ENCODE peak calls at places on chromosomes 4 and X, in four cellular contexts. One of them, this sample, is unnamed.

GRCh38 chr4:67680568-67681222 is 20.3 kb downstream of the UBA6 start:
- DNase-seq in K562: no peak
- DNase-seq in GM12878: no peak
- DNase-seq in SK-N-SH: no peak
- DNase-seq in this sample: no peak

GRCh38 chr4:130808492-130808891 is 1712.5 kb downstream of the C4orf33 start:
- DNase-seq in K562: no peak
- DNase-seq in GM12878: no peak
- DNase-seq in SK-N-SH: peak
- DNase-seq in this sample: no peak

GRCh38 chr4:189002475-189002874 is 863.2 kb downstream of the TRIML1 start:
- DNase-seq in K562: no peak
- DNase-seq in GM12878: no peak
- DNase-seq in SK-N-SH: no peak
- DNase-seq in this sample: no peak

GRCh38 chr4:38574559-38575333 is 89.3 kb upstream of the KLF3 start:
- DNase-seq in K562: no peak
- DNase-seq in GM12878: no peak
- DNase-seq in SK-N-SH: no peak
- DNase-seq in this sample: no peak

GRCh38 chr4:27360651-27361347 is 500.2 kb downstream of the STIM2 start:
- DNase-seq in K562: no peak
- DNase-seq in GM12878: no peak
- DNase-seq in SK-N-SH: no peak
- DNase-seq in this sample: no peak

GRCh38 chr4:76074995-76075600 is 589 bp downstream of the ART3 start:
- DNase-seq in K562: no peak
- DNase-seq in GM12878: no peak
- DNase-seq in SK-N-SH: no peak
- DNase-seq in this sample: no peak

GRCh38 chr4:127632420-127633403 is at the start of gene INTU:
- DNase-seq in K562: peak
- DNase-seq in GM12878: no peak
- DNase-seq in SK-N-SH: peak
- DNase-seq in this sample: peak

GRCh38 chrX:64205441-64205734 is at the start of gene AMER1:
- DNase-seq in K562: no peak
- DNase-seq in GM12878: no peak
- DNase-seq in SK-N-SH: no peak
- DNase-seq in this sample: no peak

GRCh38 chr4:109826719-109827118 is 1.1 kb upstream of the RRH start:
- DNase-seq in K562: peak
- DNase-seq in GM12878: no peak
- DNase-seq in SK-N-SH: peak
- DNase-seq in this sample: no peak

GRCh38 chr4:85842540-85842939 is 367.6 kb downstream of the ARHGAP24 start:
- DNase-seq in K562: no peak
- DNase-seq in GM12878: no peak
- DNase-seq in SK-N-SH: no peak
- DNase-seq in this sample: no peak

GRCh38 chrX:20271186-20271585 is 4.5 kb upstream of the RPS6KA3 start:
- DNase-seq in K562: no peak
- DNase-seq in GM12878: no peak
- DNase-seq in SK-N-SH: no peak
- DNase-seq in this sample: no peak

GRCh38 chrX:152202886-152203285 is 64.5 kb upstream of the MAGEA10 start:
- DNase-seq in K562: no peak
- DNase-seq in GM12878: no peak
- DNase-seq in SK-N-SH: no peak
- DNase-seq in this sample: peak

GRCh38 chr4:73734405-73735070 is 5.8 kb upstream of the CXCL8 start:
- DNase-seq in K562: no peak
- DNase-seq in GM12878: no peak
- DNase-seq in SK-N-SH: no peak
- DNase-seq in this sample: no peak

GRCh38 chr4:5037553-5038551 is 13.4 kb upstream of the STK32B start:
- DNase-seq in K562: peak
- DNase-seq in GM12878: no peak
- DNase-seq in SK-N-SH: no peak
- DNase-seq in this sample: no peak

GRCh38 chr4:138828926-138829325 is 186.7 kb upstream of the NOCT start:
- DNase-seq in K562: no peak
- DNase-seq in GM12878: no peak
- DNase-seq in SK-N-SH: no peak
- DNase-seq in this sample: no peak

GRCh38 chr4:94349193-94349592 is 6.6 kb upstream of the HPGDS start:
- DNase-seq in K562: no peak
- DNase-seq in GM12878: no peak
- DNase-seq in SK-N-SH: no peak
- DNase-seq in this sample: no peak

GRCh38 chrX:41335590-41336331 is 1.8 kb downstream of the DDX3X start:
- DNase-seq in K562: no peak
- DNase-seq in GM12878: no peak
- DNase-seq in SK-N-SH: no peak
- DNase-seq in this sample: no peak

GRCh38 chr4:159097785-159098184 is 5.1 kb upstream of the RAPGEF2 start:
- DNase-seq in K562: no peak
- DNase-seq in GM12878: no peak
- DNase-seq in SK-N-SH: no peak
- DNase-seq in this sample: no peak

GRCh38 chr4:180832086-180832485 is 1411.1 kb upstream of the TENM3 start:
- DNase-seq in K562: no peak
- DNase-seq in GM12878: no peak
- DNase-seq in SK-N-SH: no peak
- DNase-seq in this sample: no peak

GRCh38 chr4:8394125-8394524 is 46.4 kb downstream of the ACOX3 start:
- DNase-seq in K562: no peak
- DNase-seq in GM12878: no peak
- DNase-seq in SK-N-SH: no peak
- DNase-seq in this sample: no peak

GRCh38 chr4:1367230-1367935 is 20.4 kb downstream of the UVSSA start:
- DNase-seq in K562: no peak
- DNase-seq in GM12878: no peak
- DNase-seq in SK-N-SH: no peak
- DNase-seq in this sample: no peak

GRCh38 chr4:159374749-159375535 is 272.1 kb downstream of the RAPGEF2 start:
- DNase-seq in K562: no peak
- DNase-seq in GM12878: no peak
- DNase-seq in SK-N-SH: no peak
- DNase-seq in this sample: no peak

GRCh38 chrX:134671207-134671750 is 13.0 kb upstream of the PLAC1 start:
- DNase-seq in K562: no peak
- DNase-seq in GM12878: no peak
- DNase-seq in SK-N-SH: no peak
- DNase-seq in this sample: no peak

GRCh38 chrX:50769389-50770063 is 44.5 kb downstream of the SHROOM4 start:
- DNase-seq in K562: no peak
- DNase-seq in GM12878: no peak
- DNase-seq in SK-N-SH: no peak
- DNase-seq in this sample: no peak

GRCh38 chr4:54099287-54099958 is 540 bp upstream of the GSX2 start:
- DNase-seq in K562: no peak
- DNase-seq in GM12878: no peak
- DNase-seq in SK-N-SH: no peak
- DNase-seq in this sample: peak
- TF ChIP-seq USF1 in K562: no peak
- TF ChIP-seq USF1 in GM12878: no peak
- TF ChIP-seq USF1 in SK-N-SH: no peak
- TF ChIP-seq USF1 in this sample: no peak

GRCh38 chrX:28946846-28947245 is 359.6 kb downstream of the IL1RAPL1 start:
- DNase-seq in K562: no peak
- DNase-seq in GM12878: no peak
- DNase-seq in SK-N-SH: no peak
- DNase-seq in this sample: no peak
- TF ChIP-seq USF1 in K562: no peak
- TF ChIP-seq USF1 in GM12878: no peak
- TF ChIP-seq USF1 in SK-N-SH: no peak
- TF ChIP-seq USF1 in this sample: no peak

GRCh38 chrX:67717571-67717970 is 173.8 kb downstream of the AR start:
- DNase-seq in K562: no peak
- DNase-seq in GM12878: no peak
- DNase-seq in SK-N-SH: no peak
- DNase-seq in this sample: no peak

GRCh38 chrX:67721321-67721720 is 177.5 kb downstream of the AR start:
- DNase-seq in K562: no peak
- DNase-seq in GM12878: no peak
- DNase-seq in SK-N-SH: no peak
- DNase-seq in this sample: no peak

GRCh38 chrX:67718926-67719325 is 175.1 kb downstream of the AR start:
- DNase-seq in K562: no peak
- DNase-seq in GM12878: no peak
- DNase-seq in SK-N-SH: no peak
- DNase-seq in this sample: no peak

GRCh38 chrX:67723580-67724351 is 179.9 kb downstream of the AR start:
- DNase-seq in K562: no peak
- DNase-seq in GM12878: no peak
- DNase-seq in SK-N-SH: no peak
- DNase-seq in this sample: no peak

DNA sequence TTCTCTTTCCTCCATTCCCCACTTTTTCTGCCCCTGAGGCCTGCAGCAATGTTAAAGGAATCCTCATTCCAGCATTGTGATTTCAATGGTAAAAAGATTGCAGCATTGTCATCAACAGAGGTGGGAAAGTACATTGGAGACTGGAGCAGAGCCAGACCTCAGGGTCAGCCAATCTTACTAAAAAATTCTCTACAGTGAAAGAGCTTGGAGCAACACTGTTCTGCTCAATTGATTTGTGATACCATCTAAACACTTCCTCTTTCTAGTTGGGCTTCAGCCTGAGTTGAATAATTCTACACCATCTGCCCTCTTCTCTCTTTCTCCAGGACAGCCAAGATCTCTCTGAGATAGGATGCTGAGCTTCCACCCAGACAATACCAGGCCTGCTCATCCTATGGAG is 176.5 kb downstream of the AR start:
- DNase-seq in K562: no peak
- DNase-seq in GM12878: no peak
- DNase-seq in SK-N-SH: no peak
- DNase-seq in this sample: no peak
- TF ChIP-seq USF1 in K562: no peak
- TF ChIP-seq USF1 in GM12878: no peak
- TF ChIP-seq USF1 in SK-N-SH: no peak
- TF ChIP-seq USF1 in this sample: no peak

GRCh38 chrX:39883664-39884063 is 214.1 kb downstream of the BCOR start:
- DNase-seq in K562: no peak
- DNase-seq in GM12878: no peak
- DNase-seq in SK-N-SH: no peak
- DNase-seq in this sample: no peak
- TF ChIP-seq USF1 in K562: no peak
- TF ChIP-seq USF1 in GM12878: no peak
- TF ChIP-seq USF1 in SK-N-SH: no peak
- TF ChIP-seq USF1 in this sample: no peak

DNA sequence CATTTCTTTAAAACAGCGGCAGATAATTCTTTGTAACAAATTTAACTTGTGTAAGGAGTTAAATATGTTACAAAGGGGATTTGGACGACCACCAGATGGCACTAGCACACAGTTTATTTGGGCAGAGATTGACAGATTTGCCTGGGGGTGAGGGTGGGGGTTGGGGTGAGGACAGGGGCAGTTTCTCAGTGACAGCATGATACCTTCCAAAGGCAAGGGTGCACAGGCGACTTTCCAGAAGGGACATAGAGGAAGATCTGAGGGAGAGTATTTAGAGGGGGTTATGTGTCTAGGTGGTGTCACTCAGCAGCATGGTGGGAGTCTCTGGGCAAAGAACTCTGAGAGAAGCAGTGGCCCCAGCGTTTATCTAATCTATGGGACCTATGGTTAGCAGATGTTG is 9.6 kb upstream of the TMA16 start:
- DNase-seq in K562: peak
- DNase-seq in GM12878: no peak
- DNase-seq in SK-N-SH: peak
- DNase-seq in this sample: peak
- TF ChIP-seq USF1 in K562: no peak
- TF ChIP-seq USF1 in GM12878: no peak
- TF ChIP-seq USF1 in SK-N-SH: no peak
- TF ChIP-seq USF1 in this sample: no peak

GRCh38 chr4:147581601-147582350 is 35.4 kb upstream of the TMEM184C start:
- DNase-seq in K562: peak
- DNase-seq in GM12878: no peak
- DNase-seq in SK-N-SH: no peak
- DNase-seq in this sample: no peak

GRCh38 chr4:147578611-147579010 is 38.6 kb upstream of the TMEM184C start:
- DNase-seq in K562: no peak
- DNase-seq in GM12878: no peak
- DNase-seq in SK-N-SH: no peak
- DNase-seq in this sample: no peak

GRCh38 chr4:147576084-147576483 is 41.1 kb upstream of the TMEM184C start:
- DNase-seq in K562: no peak
- DNase-seq in GM12878: no peak
- DNase-seq in SK-N-SH: no peak
- DNase-seq in this sample: no peak

GRCh38 chr4:147580396-147580795 is 36.8 kb upstream of the TMEM184C start:
- DNase-seq in K562: no peak
- DNase-seq in GM12878: no peak
- DNase-seq in SK-N-SH: no peak
- DNase-seq in this sample: no peak

GRCh38 chr4:147578057-147578476 is 39.1 kb upstream of the TMEM184C start:
- DNase-seq in K562: no peak
- DNase-seq in GM12878: no peak
- DNase-seq in SK-N-SH: peak
- DNase-seq in this sample: no peak
- TF ChIP-seq USF1 in K562: no peak
- TF ChIP-seq USF1 in GM12878: no peak
- TF ChIP-seq USF1 in SK-N-SH: peak
- TF ChIP-seq USF1 in this sample: no peak

GRCh38 chr4:111046811-111047210 is 423.9 kb upstream of the PITX2 start:
- DNase-seq in K562: no peak
- DNase-seq in GM12878: no peak
- DNase-seq in SK-N-SH: no peak
- DNase-seq in this sample: no peak
- TF ChIP-seq USF1 in K562: no peak
- TF ChIP-seq USF1 in GM12878: no peak
- TF ChIP-seq USF1 in SK-N-SH: no peak
- TF ChIP-seq USF1 in this sample: no peak

GRCh38 chr4:86934147-86934771 is 552 bp upstream of the AFF1 start:
- DNase-seq in K562: no peak
- DNase-seq in GM12878: no peak
- DNase-seq in SK-N-SH: peak
- DNase-seq in this sample: no peak

GRCh38 chr4:86939123-86939522 is 4.3 kb downstream of the AFF1 start:
- DNase-seq in K562: no peak
- DNase-seq in GM12878: no peak
- DNase-seq in SK-N-SH: no peak
- DNase-seq in this sample: no peak

GRCh38 chr4:86935833-86936721 is 1.3 kb downstream of the AFF1 start:
- DNase-seq in K562: peak
- DNase-seq in GM12878: peak
- DNase-seq in SK-N-SH: no peak
- DNase-seq in this sample: peak

GRCh38 chr4:86934772-86935498 is at the start of gene AFF1:
- DNase-seq in K562: peak
- DNase-seq in GM12878: peak
- DNase-seq in SK-N-SH: peak
- DNase-seq in this sample: peak

DNA sequence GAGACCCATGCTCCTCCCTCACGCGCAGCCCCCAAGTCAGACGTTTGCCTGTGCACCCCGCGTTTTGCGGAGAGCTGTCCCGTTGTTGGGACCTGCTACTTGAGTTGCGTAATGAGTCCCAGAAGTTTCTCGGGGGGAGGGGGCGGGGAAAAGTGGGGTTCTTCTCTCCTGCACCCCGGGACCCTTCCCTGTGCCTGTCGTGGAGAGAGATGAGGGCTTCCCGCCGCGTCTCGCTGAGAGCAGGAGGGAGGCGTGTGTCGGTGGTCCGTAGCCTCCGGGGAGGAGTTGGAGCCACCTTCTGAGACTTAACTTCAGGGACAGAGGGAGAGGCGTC is 655 bp downstream of the AFF1 start:
- DNase-seq in K562: no peak
- DNase-seq in GM12878: no peak
- DNase-seq in SK-N-SH: peak
- DNase-seq in this sample: no peak
- TF ChIP-seq USF1 in K562: no peak
- TF ChIP-seq USF1 in GM12878: no peak
- TF ChIP-seq USF1 in SK-N-SH: no peak
- TF ChIP-seq USF1 in this sample: no peak

This sample was measured in WTC11.